ENCODE peak calls at places on chromosomes 3 and 15, in six cellular contexts. One of them, this sample, is unnamed.

GRCh38 chr3:171126478-171127214 is 100.1 kb upstream of the SLC2A2 start:
- DNase-seq in T-helper 17 cell: no peak
- DNase-seq in hippocampal formation: no peak
- DNase-seq in left ventricle myocardium superior: no peak
- DNase-seq in HS-5: no peak
- DNase-seq in colonic mucosa: no peak
- DNase-seq in this sample: no peak

GRCh38 chr15:90231028-90232017 is 2.4 kb downstream of the CIB1 start:
- DNase-seq in T-helper 17 cell: peak
- DNase-seq in hippocampal formation: no peak
- DNase-seq in left ventricle myocardium superior: no peak
- DNase-seq in HS-5: no peak
- DNase-seq in colonic mucosa: no peak
- DNase-seq in this sample: no peak

GRCh38 chr15:29031502-29032228 is 145.9 kb downstream of the APBA2 start:
- DNase-seq in T-helper 17 cell: no peak
- DNase-seq in hippocampal formation: no peak
- DNase-seq in left ventricle myocardium superior: no peak
- DNase-seq in HS-5: no peak
- DNase-seq in colonic mucosa: no peak
- DNase-seq in this sample: no peak

GRCh38 chr15:71207141-71207540 is 91.9 kb downstream of the THSD4 start:
- DNase-seq in T-helper 17 cell: no peak
- DNase-seq in hippocampal formation: no peak
- DNase-seq in left ventricle myocardium superior: no peak
- DNase-seq in HS-5: no peak
- DNase-seq in colonic mucosa: no peak
- DNase-seq in this sample: no peak

GRCh38 chr3:155285936-155286335 is 7.5 kb downstream of the STRIT1 start:
- DNase-seq in T-helper 17 cell: no peak
- DNase-seq in hippocampal formation: no peak
- DNase-seq in left ventricle myocardium superior: no peak
- DNase-seq in HS-5: no peak
- DNase-seq in colonic mucosa: no peak
- DNase-seq in this sample: no peak

GRCh38 chr3:11716576-11717250 is 73.0 kb upstream of the VGLL4 start:
- DNase-seq in T-helper 17 cell: no peak
- DNase-seq in hippocampal formation: no peak
- DNase-seq in left ventricle myocardium superior: no peak
- DNase-seq in HS-5: no peak
- DNase-seq in colonic mucosa: no peak
- DNase-seq in this sample: peak

GRCh38 chr15:22780267-22780666 is 6.2 kb upstream of the NIPA1 start:
- DNase-seq in T-helper 17 cell: no peak
- DNase-seq in hippocampal formation: no peak
- DNase-seq in left ventricle myocardium superior: no peak
- DNase-seq in HS-5: no peak
- DNase-seq in colonic mucosa: no peak
- DNase-seq in this sample: peak

GRCh38 chr3:39744746-39745145 is 64.7 kb upstream of the MYRIP start:
- DNase-seq in T-helper 17 cell: no peak
- DNase-seq in hippocampal formation: no peak
- DNase-seq in left ventricle myocardium superior: no peak
- DNase-seq in HS-5: no peak
- DNase-seq in colonic mucosa: no peak
- DNase-seq in this sample: no peak

GRCh38 chr15:23629234-23629805 is 18.3 kb downstream of the MAGEL2 start:
- DNase-seq in T-helper 17 cell: no peak
- DNase-seq in hippocampal formation: no peak
- DNase-seq in left ventricle myocardium superior: no peak
- DNase-seq in HS-5: no peak
- DNase-seq in colonic mucosa: no peak
- DNase-seq in this sample: no peak

GRCh38 chr3:28449398-28449797 is 100.8 kb upstream of the AZI2 start:
- DNase-seq in T-helper 17 cell: no peak
- DNase-seq in hippocampal formation: no peak
- DNase-seq in left ventricle myocardium superior: no peak
- DNase-seq in HS-5: no peak
- DNase-seq in colonic mucosa: no peak
- DNase-seq in this sample: no peak

GRCh38 chr15:47711654-47712053 is 5.7 kb upstream of the SEMA6D start:
- DNase-seq in T-helper 17 cell: no peak
- DNase-seq in hippocampal formation: no peak
- DNase-seq in left ventricle myocardium superior: no peak
- DNase-seq in HS-5: no peak
- DNase-seq in colonic mucosa: no peak
- DNase-seq in this sample: no peak

GRCh38 chr15:65987100-65987499 is 117.8 kb downstream of the RAB11A start:
- DNase-seq in T-helper 17 cell: no peak
- DNase-seq in hippocampal formation: no peak
- DNase-seq in left ventricle myocardium superior: no peak
- DNase-seq in HS-5: no peak
- DNase-seq in colonic mucosa: no peak
- DNase-seq in this sample: no peak

GRCh38 chr3:66393486-66394260 is 107.1 kb downstream of the LRIG1 start:
- DNase-seq in T-helper 17 cell: no peak
- DNase-seq in hippocampal formation: no peak
- DNase-seq in left ventricle myocardium superior: no peak
- DNase-seq in HS-5: no peak
- DNase-seq in colonic mucosa: no peak
- DNase-seq in this sample: no peak

GRCh38 chr15:27706300-27706699 is 392.8 kb downstream of the OCA2 start:
- DNase-seq in T-helper 17 cell: no peak
- DNase-seq in hippocampal formation: no peak
- DNase-seq in left ventricle myocardium superior: no peak
- DNase-seq in HS-5: no peak
- DNase-seq in colonic mucosa: no peak
- DNase-seq in this sample: no peak